ENCODE peak calls at places on chromosome X, in five cellular contexts. K is naive thymus-derived CD4-positive, alpha-beta T cell; I is pancreas; H is CD4-positive, alpha-beta memory T cell; X is lung. L is an unnamed sample. For H3K9me3 and H3K4me1, the result is how much of the 10 kb centered on the place peaks cover.

GRCh38 chrX:129522184-129523059 is 868 bp downstream of the SMARCA1 start:
- DNase-seq in K (no peak), I (peak), H (no peak), X (peak), L (peak)

GRCh38 chrX:129462707-129463106 is 60.6 kb downstream of the SMARCA1 start:
- DNase-seq in K (no peak), I (no peak), H (no peak), X (no peak), L (no peak)

GRCh38 chrX:24498181-24498580 is 33.1 kb downstream of the PDK3 start:
- DNase-seq in K (no peak), I (no peak), H (peak), X (no peak), L (no peak)

GRCh38 chrX:153441981-153442380 is 3.9 kb downstream of the TREX2 start:
- DNase-seq in K (no peak), I (no peak), H (no peak), X (no peak), L (no peak)

GRCh38 chrX:42189601-42190000 is 266.2 kb upstream of the CASK start:
- DNase-seq in K (no peak), I (no peak), H (no peak), X (no peak), L (no peak)

GRCh38 chrX:51336584-51336983 is 4.0 kb downstream of the NUDT10 start:
- DNase-seq in K (peak), I (no peak), H (peak), X (no peak), L (peak)

GRCh38 chrX:42680651-42681050 is 97.3 kb downstream of the PPP1R2C start:
- DNase-seq in K (no peak), I (no peak), H (no peak), X (no peak), L (no peak)

GRCh38 chrX:49761481-49761880 is 65.7 kb upstream of the PAGE1 start:
- DNase-seq in K (no peak), I (no peak), H (peak), X (no peak), L (no peak)

GRCh38 chrX:68511255-68511654 is 12.4 kb downstream of the YIPF6 start:
- DNase-seq in K (no peak), I (no peak), H (peak), X (peak), L (no peak)

GRCh38 chrX:148298737-148299136 is 201.7 kb upstream of the AFF2 start:
- DNase-seq in K (no peak), I (no peak), H (no peak), X (no peak), L (no peak)

GRCh38 chrX:12955882-12956703 is 18.8 kb upstream of the TMSB4X start:
- DNase-seq in K (no peak), I (no peak), H (peak), X (peak), L (peak)

GRCh38 chrX:30875957-30876356 is 13.1 kb downstream of the TAB3 start:
- DNase-seq in K (no peak), I (no peak), H (no peak), X (no peak), L (no peak)

GRCh38 chrX:78747471-78747870 is at the start of gene LPAR4:
- DNase-seq in K (no peak), I (no peak), H (no peak), X (no peak), L (peak)

GRCh38 chrX:101287402-101287801 is 3.7 kb downstream of the TAF7L start:
- DNase-seq in K (peak), I (no peak), H (peak), X (no peak), L (no peak)

GRCh38 chrX:103886624-103887023 is 54.6 kb upstream of the RAB9B start:
- DNase-seq in K (no peak), I (no peak), H (no peak), X (no peak), L (no peak)

GRCh38 chrX:56726609-56727008 is 2.4 kb upstream of the NBDY start:
- DNase-seq in K (peak), I (no peak), H (peak), X (no peak), L (no peak)

GRCh38 chrX:107547621-107548020 is 80.7 kb upstream of the PRPS1 start:
- DNase-seq in K (no peak), I (no peak), H (no peak), X (no peak), L (no peak)

GRCh38 chrX:95290455-95290854 is 1394.2 kb upstream of the DIAPH2 start:
- DNase-seq in K (no peak), I (no peak), H (no peak), X (no peak), L (no peak)

GRCh38 chrX:24506082-24506481 is 41.0 kb downstream of the PDK3 start:
- DNase-seq in K (no peak), I (no peak), H (no peak), X (no peak), L (no peak)

GRCh38 chrX:134369576-134369975 is 90.4 kb upstream of the HPRT1 start:
- DNase-seq in K (no peak), I (no peak), H (no peak), X (no peak), L (no peak)

GRCh38 chrX:46169808-46170207 is 375.4 kb downstream of the ZNF674 start:
- DNase-seq in K (no peak), I (no peak), H (no peak), X (no peak), L (no peak)

GRCh38 chrX:33109858-33110257 is 101.5 kb downstream of the DMD start:
- DNase-seq in K (no peak), I (no peak), H (no peak), X (no peak), L (no peak)

GRCh38 chrX:150934453-150934852 is 36.0 kb upstream of the CD99L2 start:
- DNase-seq in K (no peak), I (no peak), H (no peak), X (no peak), L (no peak)

GRCh38 chrX:3636803-3637202 is 76.6 kb downstream of the PRKX start:
- DNase-seq in K (no peak), I (no peak), H (no peak), X (no peak), L (no peak)

GRCh38 chrX:41491267-41492004 is 44.3 kb downstream of the NYX start:
- DNase-seq in K (no peak), I (no peak), H (no peak), X (peak), L (peak)

GRCh38 chrX:30735839-30736238 is 82.6 kb downstream of the GK start:
- DNase-seq in K (peak), I (peak), H (peak), X (peak), L (peak)

GRCh38 chrX:77899081-77899828 is at the start of gene COX7B:
- DNase-seq in K (peak), I (no peak), H (peak), X (peak), L (peak)

GRCh38 chrX:103250977-103251376 is 4.0 kb downstream of the TCEAL8 start:
- DNase-seq in K (no peak), I (no peak), H (no peak), X (no peak), L (no peak)

GRCh38 chrX:7235071-7235470 is 87.1 kb upstream of the PUDP start:
- DNase-seq in K (no peak), I (no peak), H (no peak), X (no peak), L (no peak)

GRCh38 chrX:56588397-56589188 is 25.2 kb downstream of the UBQLN2 start:
- DNase-seq in K (no peak), I (no peak), H (no peak), X (no peak), L (no peak)

GRCh38 chrX:119155416-119156035 is 27.9 kb upstream of the KIAA1210 start:
- DNase-seq in K (no peak), I (no peak), H (no peak), X (no peak), L (no peak)

GRCh38 chrX:130645955-130646583 is 244.3 kb downstream of the RBMX2 start:
- DNase-seq in K (no peak), I (no peak), H (no peak), X (no peak), L (no peak)

DNA sequence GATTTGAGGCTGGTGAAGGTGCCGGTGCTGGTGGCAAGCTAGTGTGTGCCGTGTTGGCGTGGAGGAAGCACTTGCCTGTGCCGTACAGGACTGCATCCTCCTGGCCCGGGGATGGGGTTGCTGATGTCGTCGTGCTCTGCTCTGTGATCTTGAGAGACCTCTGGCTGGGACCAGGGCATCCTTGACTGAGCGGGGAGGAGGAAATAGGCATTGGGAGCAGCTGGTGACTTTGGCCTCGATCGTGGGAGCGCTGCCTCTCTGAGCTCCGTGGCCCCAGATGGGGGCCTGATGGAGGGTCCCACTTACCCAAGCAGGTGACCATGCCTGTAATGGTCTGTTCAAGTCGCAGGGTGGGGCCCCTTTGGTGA is 31.5 kb upstream of the CLCN4 start:
- DNase-seq in K (no peak), I (no peak), H (no peak), X (no peak), L (no peak)
- H3K9me3 ChIP-seq in K (under half), I (under half), H (under half), X (under half), L (under half)

GRCh38 chrX:39935414-39936064 is 162.2 kb downstream of the BCOR start:
- DNase-seq in K (no peak), I (no peak), H (no peak), X (no peak), L (peak)
- H3K27ac ChIP-seq in K (no peak), I (no peak), H (no peak), X (no peak), L (peak)

GRCh38 chrX:37787353-37787869 is 7.6 kb downstream of the CYBB start:
- DNase-seq in K (no peak), I (no peak), H (no peak), X (no peak), L (no peak)
- H3K4me1 ChIP-seq in K (under half), I (under half), H (under half), X (under half), L (under half)

DNA sequence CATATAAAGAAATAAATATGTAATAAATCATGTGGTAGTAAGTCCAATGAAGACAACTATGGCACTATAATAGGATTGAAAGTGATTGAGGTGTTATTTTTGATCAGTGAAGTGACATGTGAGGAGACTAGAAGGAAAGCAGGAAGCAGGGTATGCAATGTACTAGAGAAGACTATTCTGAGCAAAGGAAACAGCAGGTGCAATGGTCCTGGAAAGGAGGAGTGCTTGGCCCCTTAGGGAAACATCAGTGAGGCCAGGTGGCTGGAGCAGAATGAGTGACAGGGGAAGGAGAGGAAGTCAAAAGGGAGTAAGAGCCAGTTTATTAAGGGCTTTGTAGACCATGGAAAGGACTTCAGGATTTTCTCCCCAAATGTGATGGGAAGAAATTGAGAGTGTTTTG is 207.6 kb upstream of the HCCS start:
- DNase-seq in K (no peak), I (no peak), H (no peak), X (no peak), L (no peak)
- H3K9me3 ChIP-seq in K (under half), I (under half), H (under half), X (under half), L (under half)

DNA sequence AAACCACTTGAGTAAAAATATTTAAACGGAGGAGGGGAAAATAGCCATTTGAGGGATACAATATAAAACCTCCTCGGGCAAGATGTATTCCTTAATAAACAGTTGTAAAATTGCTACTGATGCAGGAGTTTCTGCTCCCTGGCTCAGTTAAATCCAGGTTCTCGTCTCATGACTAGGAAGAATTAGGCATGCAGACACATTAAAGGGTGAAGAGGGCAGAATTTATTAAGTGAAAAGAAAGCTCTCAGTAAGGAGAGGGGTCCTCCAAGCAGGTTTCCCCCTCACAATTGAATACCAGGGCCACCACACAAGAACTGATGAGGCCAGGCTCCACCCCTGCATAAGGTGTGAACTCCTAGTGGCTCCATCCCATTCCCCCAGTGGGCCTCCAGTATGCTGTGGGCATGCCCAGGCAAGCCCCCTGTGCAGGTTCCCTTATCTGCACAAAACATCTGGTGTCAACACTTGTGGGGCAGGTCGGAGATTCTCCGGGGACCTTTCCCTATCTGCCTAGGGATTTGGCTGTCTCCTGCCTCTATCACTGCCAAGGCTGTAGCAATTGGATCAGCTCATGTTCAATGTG is 80.4 kb downstream of the HS6ST2 start:
- DNase-seq in K (no peak), I (no peak), H (no peak), X (no peak), L (no peak)
- H3K27ac ChIP-seq in K (no peak), I (no peak), H (no peak), X (no peak), L (no peak)

GRCh38 chrX:44225667-44226066 is 117.8 kb downstream of the EFHC2 start:
- DNase-seq in K (no peak), I (no peak), H (no peak), X (no peak), L (no peak)

GRCh38 chrX:44232100-44232499 is 111.4 kb downstream of the EFHC2 start:
- DNase-seq in K (no peak), I (no peak), H (no peak), X (no peak), L (no peak)

GRCh38 chrX:44228621-44229020 is 114.9 kb downstream of the EFHC2 start:
- DNase-seq in K (no peak), I (no peak), H (no peak), X (no peak), L (no peak)

GRCh38 chrX:44224760-44225159 is 118.7 kb downstream of the EFHC2 start:
- DNase-seq in K (no peak), I (no peak), H (no peak), X (no peak), L (no peak)

GRCh38 chrX:44227981-44228380 is 115.5 kb downstream of the EFHC2 start:
- DNase-seq in K (no peak), I (no peak), H (no peak), X (no peak), L (no peak)
- H3K4me1 ChIP-seq in K (under half), I (under half), H (under half), X (under half), L (under half)

GRCh38 chrX:63738696-63739095 is 46.3 kb downstream of the ARHGEF9 start:
- DNase-seq in K (no peak), I (no peak), H (no peak), X (no peak), L (no peak)
- H3K9me3 ChIP-seq in K (under half), I (under half), H (under half), X (under half), L (under half)

DNA sequence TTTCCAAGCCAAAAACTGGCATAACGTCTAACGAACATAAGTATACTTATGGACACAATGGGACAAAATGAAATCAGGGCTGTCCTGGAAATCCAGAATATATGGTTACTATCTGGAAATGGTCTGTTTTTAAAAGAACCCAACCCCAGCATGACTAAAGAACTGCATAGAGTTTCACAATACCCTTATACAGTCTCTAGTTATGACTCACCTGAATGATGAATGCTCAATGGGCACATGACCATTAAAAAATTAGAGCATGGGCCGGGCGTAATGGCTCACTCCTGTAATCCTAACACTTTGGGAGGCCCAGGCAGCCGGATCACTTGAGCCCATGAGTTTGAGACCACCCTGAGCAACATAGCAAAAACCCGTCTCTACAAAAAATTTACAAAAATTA is 31.8 kb downstream of the AMMECR1 start:
- DNase-seq in K (no peak), I (no peak), H (no peak), X (no peak), L (peak)
- H3K27ac ChIP-seq in K (no peak), I (no peak), H (no peak), X (no peak), L (peak)

GRCh38 chrX:17441965-17442364 is 67.0 kb downstream of the NHS start:
- DNase-seq in K (no peak), I (no peak), H (no peak), X (no peak), L (peak)

GRCh38 chrX:17440836-17441235 is 65.8 kb downstream of the NHS start:
- DNase-seq in K (no peak), I (no peak), H (no peak), X (no peak), L (no peak)

GRCh38 chrX:17442898-17443297 is 67.9 kb downstream of the NHS start:
- DNase-seq in K (no peak), I (no peak), H (no peak), X (no peak), L (no peak)

GRCh38 chrX:17440258-17440657 is 65.3 kb downstream of the NHS start:
- DNase-seq in K (no peak), I (no peak), H (no peak), X (no peak), L (no peak)

GRCh38 chrX:17443546-17443945 is 68.5 kb downstream of the NHS start:
- DNase-seq in K (no peak), I (no peak), H (no peak), X (no peak), L (no peak)
- H3K4me1 ChIP-seq in K (under half), I (under half), H (under half), X (under half), L (under half)